ENCODE peak calls at places on chromosomes 16 and 17, in ten cellular contexts. M is HT1080; H is NCI-H1092; X is NCI-H774; G is H4; B is stimulated activated CD4-positive, alpha-beta T cell treated with anti-CD3 and anti-CD28 coated beads, Interleukin-1b, Interleukin-23, amount 100 ng/mL, for 24 hours; E is activated naive CD4-positive, alpha-beta T cell; S is germinal center; N is hepatocyte; W is HS-5. L is an unnamed sample.

GRCh38 chr17:13728751-13729150 is 127.0 kb upstream of the HS3ST3A1 start:
- DNase-seq in X (no peak), E (no peak), G (no peak), B (no peak), S (no peak), W (peak; percentile 84), H (no peak), M (peak; percentile 85), N (no peak), L (no peak)

GRCh38 chr17:28950017-28950751 is 1.1 kb downstream of the PHF12 start:
- DNase-seq in G (peak; percentile 28), H (no peak), X (peak; percentile 10), M (peak; percentile 46), S (peak; percentile 35), E (no peak), B (peak; percentile 46), W (no peak), N (peak; percentile 58), L (peak; percentile 42)

GRCh38 chr16:89378947-89379771 is 111.2 kb downstream of the ANKRD11 start:
- DNase-seq in B (no peak), G (no peak), N (no peak), E (no peak), M (no peak), W (no peak), S (no peak), H (no peak), X (no peak), L (no peak)

GRCh38 chr16:50467943-50468748 is 80.0 kb upstream of the NKD1 start:
- DNase-seq in W (no peak), E (no peak), S (no peak), M (no peak), G (no peak), X (peak; percentile 50), B (no peak), H (peak; percentile 64), N (peak; percentile 74), L (no peak)

GRCh38 chr16:5633845-5634440 is 536.3 kb upstream of the EEF2KMT start:
- DNase-seq in N (peak; percentile 54), B (no peak), H (peak; percentile 32), W (no peak), S (peak; percentile 22), E (no peak), M (peak; percentile 9), X (no peak), G (peak; percentile 19), L (peak; percentile 4)

GRCh38 chr16:53417011-53417410 is 17.3 kb upstream of the RBL2 start:
- DNase-seq in W (no peak), X (no peak), M (no peak), H (no peak), E (no peak), G (peak; percentile 20), B (no peak), N (no peak), S (no peak), L (no peak)

GRCh38 chr17:52148969-52149351 is 9.6 kb downstream of the CA10 start:
- DNase-seq in H (peak; percentile 67), E (no peak), G (peak; percentile 94), W (no peak), X (peak; percentile 60), M (peak; percentile 67), N (no peak), B (no peak), S (no peak), L (peak; percentile 47)

GRCh38 chr16:72723781-72724180 is 324.1 kb downstream of the ZFHX3 start:
- DNase-seq in G (no peak), H (no peak), M (peak; percentile 61), W (peak; percentile 71), N (no peak), S (no peak), X (no peak), B (no peak), E (no peak), L (no peak)

GRCh38 chr17:57463103-57463885 is 207.0 kb downstream of the MSI2 start:
- DNase-seq in X (no peak), B (peak; percentile 87), M (peak; percentile 76), N (no peak), G (peak; percentile 32), H (no peak), S (peak; percentile 42), W (peak; percentile 63), E (peak; percentile 9), L (no peak)

GRCh38 chr17:737561-738113 is 5.2 kb downstream of the TLCD3A start:
- DNase-seq in M (no peak), N (no peak), B (no peak), W (no peak), X (no peak), S (no peak), G (no peak), E (no peak), H (no peak), L (no peak)

GRCh38 chr17:38451030-38451839 is 23.0 kb downstream of the ARHGAP23 start:
- DNase-seq in G (peak; percentile 73), N (peak; percentile 74), W (no peak), M (peak; percentile 92), S (no peak), X (no peak), B (no peak), H (no peak), E (no peak), L (no peak)

GRCh38 chr16:89472711-89473075 is 17.7 kb downstream of the ANKRD11 start:
- DNase-seq in M (no peak), G (no peak), W (no peak), N (no peak), E (no peak), X (no peak), B (no peak), H (no peak), S (no peak), L (no peak)

GRCh38 chr17:70187383-70187782 is 18.1 kb downstream of the KCNJ2 start:
- DNase-seq in B (no peak), N (no peak), W (no peak), E (no peak), S (no peak), M (peak; percentile 64), G (no peak), H (no peak), X (no peak), L (no peak)

GRCh38 chr16:29148867-29149272 is 164.0 kb downstream of the LAT start:
- DNase-seq in B (peak; percentile 32), W (no peak), X (no peak), N (no peak), G (no peak), S (no peak), E (no peak), M (no peak), H (no peak), L (no peak)

GRCh38 chr16:70746708-70747424 is 54.1 kb downstream of the VAC14 start:
- DNase-seq in S (no peak), G (peak; percentile 89), E (no peak), X (peak; percentile 67), N (peak; percentile 89), W (peak; percentile 88), H (no peak), M (peak; percentile 96), B (no peak), L (peak; percentile 14)

GRCh38 chr16:6081320-6081976 is 983.9 kb upstream of the EEF2KMT start:
- DNase-seq in M (peak; percentile 45), B (no peak), G (peak; percentile 5), H (no peak), S (peak; percentile 5), E (no peak), X (no peak), W (no peak), N (peak; percentile 46), L (peak; percentile 2)

GRCh38 chr17:45868276-45868675 is 23.6 kb downstream of the SPPL2C start:
- DNase-seq in M (peak; percentile 56), E (no peak), X (no peak), N (no peak), B (no peak), S (no peak), G (no peak), H (no peak), W (no peak), L (no peak)

GRCh38 chr17:42198897-42199296 is 4.6 kb upstream of the GHDC start:
- DNase-seq in W (no peak), H (no peak), E (no peak), X (no peak), S (peak; percentile 49), G (no peak), M (no peak), B (no peak), N (no peak), L (no peak)

GRCh38 chr17:30378191-30378796 is 433 bp upstream of the CPD start:
- DNase-seq in X (no peak), M (no peak), N (peak; percentile 34), G (no peak), B (peak; percentile 48), H (peak; percentile 26), E (no peak), S (peak; percentile 33), W (no peak), L (peak; percentile 38)

GRCh38 chr16:48426244-48427135 is 41.3 kb upstream of the SIAH1 start:
- DNase-seq in W (no peak), X (no peak), S (no peak), M (no peak), G (no peak), B (no peak), N (no peak), E (no peak), H (no peak), L (no peak)

L was measured in NCI-H2081.